ENCODE peak calls at places on chromosome 11, in nine cellular contexts. E, V, T, I, Y, O, G, J and Q are unnamed samples.
A peak's percentile ranks its signal among the peaks of the same experiment; 100 is the strongest.

GRCh38 chr11:59562292-59562691 is 51.0 kb downstream of the OR4D9 start:
- DNase-seq in E (no peak), Y (no peak), V (no peak), T (no peak), O (no peak), G (no peak), J (no peak), I (no peak), Q (no peak)

GRCh38 chr11:71581826-71582225 is 849 bp downstream of the KRTAP5-11 start:
- DNase-seq in J (no peak), O (no peak), V (no peak), Y (no peak), T (no peak), I (no peak), E (no peak), G (no peak), Q (no peak)

GRCh38 chr11:1458340-1459218 is 28.0 kb downstream of the MOB2 start:
- DNase-seq in G (no peak), I (peak; percentile 55), E (no peak), V (no peak), J (no peak), T (no peak), O (no peak), Y (no peak), Q (peak; percentile 67)

GRCh38 chr11:126485021-126485781 is 129.7 kb downstream of the ST3GAL4 start:
- DNase-seq in J (no peak), I (no peak), G (no peak), O (no peak), V (no peak), E (no peak), T (no peak), Y (no peak), Q (no peak)

GRCh38 chr11:73295259-73295995 is 12.6 kb upstream of the ARHGEF17 start:
- DNase-seq in G (peak; percentile 91), I (peak; percentile 73), E (no peak), T (peak; percentile 60), V (peak; percentile 61), O (peak; percentile 43), Y (peak; percentile 28), J (peak; percentile 67), Q (peak; percentile 71)

GRCh38 chr11:40387240-40387980 is 1072.0 kb downstream of the LRRC4C start:
- DNase-seq in G (no peak), V (no peak), O (no peak), E (no peak), J (no peak), I (no peak), T (no peak), Y (no peak), Q (no peak)

GRCh38 chr11:86740628-86741488 is 59.5 kb upstream of the PRSS23 start:
- DNase-seq in G (no peak), V (no peak), Y (no peak), J (no peak), T (no peak), E (peak; percentile 39), O (peak; percentile 89), I (peak; percentile 95), Q (peak; percentile 56)

GRCh38 chr11:19938866-19939265 is 221.4 kb downstream of the DBX1 start:
- DNase-seq in I (no peak), T (no peak), E (no peak), Y (peak; percentile 26), V (no peak), O (no peak), J (no peak), G (no peak), Q (no peak)